ENCODE peak calls at places on chromosomes 5 and 9, in eight cellular contexts. One of them, this sample, is unnamed.

GRCh38 chr5:143833179-143833578 is 21.2 kb downstream of the HMHB1 start:
- DNase-seq in transverse colon: no peak
- DNase-seq in PC-9: no peak
- DNase-seq in neural crest cell: no peak
- DNase-seq in neural progenitor cell: no peak
- DNase-seq in astrocyte of the spinal cord: no peak
- DNase-seq in endodermal cell: no peak
- DNase-seq in thoracic aorta: no peak
- DNase-seq in this sample: no peak

GRCh38 chr9:73093740-73094379 is 57.8 kb upstream of the ANXA1 start:
- DNase-seq in transverse colon: no peak
- DNase-seq in PC-9: no peak
- DNase-seq in neural crest cell: no peak
- DNase-seq in neural progenitor cell: no peak
- DNase-seq in astrocyte of the spinal cord: peak; percentile 38
- DNase-seq in endodermal cell: no peak
- DNase-seq in thoracic aorta: no peak
- DNase-seq in this sample: no peak

GRCh38 chr5:180052211-180052818 is 19.2 kb downstream of the RNF130 start:
- DNase-seq in transverse colon: no peak
- DNase-seq in PC-9: no peak
- DNase-seq in neural crest cell: no peak
- DNase-seq in neural progenitor cell: no peak
- DNase-seq in astrocyte of the spinal cord: no peak
- DNase-seq in endodermal cell: no peak
- DNase-seq in thoracic aorta: no peak
- DNase-seq in this sample: no peak

GRCh38 chr5:38783011-38783551 is 62.7 kb upstream of the OSMR start:
- DNase-seq in transverse colon: no peak
- DNase-seq in PC-9: peak; percentile 45
- DNase-seq in neural crest cell: no peak
- DNase-seq in neural progenitor cell: no peak
- DNase-seq in astrocyte of the spinal cord: peak; percentile 99
- DNase-seq in endodermal cell: no peak
- DNase-seq in thoracic aorta: no peak
- DNase-seq in this sample: no peak

GRCh38 chr9:95032580-95033298 is 284.8 kb downstream of the FANCC start:
- DNase-seq in transverse colon: no peak
- DNase-seq in PC-9: no peak
- DNase-seq in neural crest cell: no peak
- DNase-seq in neural progenitor cell: no peak
- DNase-seq in astrocyte of the spinal cord: no peak
- DNase-seq in endodermal cell: no peak
- DNase-seq in thoracic aorta: no peak
- DNase-seq in this sample: no peak

GRCh38 chr9:131823701-131824146 is 83.8 kb upstream of the RAPGEF1 start:
- DNase-seq in transverse colon: no peak
- DNase-seq in PC-9: no peak
- DNase-seq in neural crest cell: peak; percentile 32
- DNase-seq in neural progenitor cell: no peak
- DNase-seq in astrocyte of the spinal cord: no peak
- DNase-seq in endodermal cell: no peak
- DNase-seq in thoracic aorta: no peak
- DNase-seq in this sample: peak; percentile 74

GRCh38 chr5:157143127-157143959 is 678 bp upstream of the MED7 start:
- DNase-seq in transverse colon: peak; percentile 44
- DNase-seq in PC-9: peak; percentile 20
- DNase-seq in neural crest cell: no peak
- DNase-seq in neural progenitor cell: no peak
- DNase-seq in astrocyte of the spinal cord: peak; percentile 38
- DNase-seq in endodermal cell: peak; percentile 45
- DNase-seq in thoracic aorta: no peak
- DNase-seq in this sample: peak; percentile 31

GRCh38 chr9:72476617-72477375 is 44.6 kb upstream of the TMC1 start:
- DNase-seq in transverse colon: peak; percentile 40
- DNase-seq in PC-9: peak; percentile 80
- DNase-seq in neural crest cell: no peak
- DNase-seq in neural progenitor cell: no peak
- DNase-seq in astrocyte of the spinal cord: peak; percentile 88
- DNase-seq in endodermal cell: peak; percentile 68
- DNase-seq in thoracic aorta: no peak
- DNase-seq in this sample: no peak

GRCh38 chr5:6837519-6838110 is 124.4 kb downstream of the TENT4A start:
- DNase-seq in transverse colon: peak; percentile 16
- DNase-seq in PC-9: peak; percentile 55
- DNase-seq in neural crest cell: peak; percentile 35
- DNase-seq in neural progenitor cell: no peak
- DNase-seq in astrocyte of the spinal cord: no peak
- DNase-seq in endodermal cell: peak; percentile 86
- DNase-seq in thoracic aorta: no peak
- DNase-seq in this sample: peak; percentile 59

GRCh38 chr5:138979684-138980275 is 104.6 kb upstream of the LRRTM2 start:
- DNase-seq in transverse colon: no peak
- DNase-seq in PC-9: no peak
- DNase-seq in neural crest cell: no peak
- DNase-seq in neural progenitor cell: no peak
- DNase-seq in astrocyte of the spinal cord: no peak
- DNase-seq in endodermal cell: peak; percentile 41
- DNase-seq in thoracic aorta: no peak
- DNase-seq in this sample: no peak

GRCh38 chr9:135505406-135506187 is 5.1 kb downstream of the MRPS2 start:
- DNase-seq in transverse colon: no peak
- DNase-seq in PC-9: no peak
- DNase-seq in neural crest cell: no peak
- DNase-seq in neural progenitor cell: no peak
- DNase-seq in astrocyte of the spinal cord: no peak
- DNase-seq in endodermal cell: no peak
- DNase-seq in thoracic aorta: no peak
- DNase-seq in this sample: no peak

GRCh38 chr5:148740966-148741742 is 85.3 kb upstream of the ADRB2 start:
- DNase-seq in transverse colon: no peak
- DNase-seq in PC-9: no peak
- DNase-seq in neural crest cell: no peak
- DNase-seq in neural progenitor cell: peak; percentile 29
- DNase-seq in astrocyte of the spinal cord: peak; percentile 79
- DNase-seq in endodermal cell: no peak
- DNase-seq in thoracic aorta: no peak
- DNase-seq in this sample: no peak

GRCh38 chr9:125805057-125805456 is 57.9 kb downstream of the PBX3 start:
- DNase-seq in transverse colon: no peak
- DNase-seq in PC-9: no peak
- DNase-seq in neural crest cell: no peak
- DNase-seq in neural progenitor cell: no peak
- DNase-seq in astrocyte of the spinal cord: peak; percentile 64
- DNase-seq in endodermal cell: no peak
- DNase-seq in thoracic aorta: no peak
- DNase-seq in this sample: no peak

GRCh38 chr9:69411931-69412740 is 87.1 kb downstream of the ENTREP1 start:
- DNase-seq in transverse colon: no peak
- DNase-seq in PC-9: no peak
- DNase-seq in neural crest cell: no peak
- DNase-seq in neural progenitor cell: no peak
- DNase-seq in astrocyte of the spinal cord: no peak
- DNase-seq in endodermal cell: no peak
- DNase-seq in thoracic aorta: no peak
- DNase-seq in this sample: no peak

GRCh38 chr9:6034954-6035353 is 19.5 kb upstream of the RANBP6 start:
- DNase-seq in transverse colon: no peak
- DNase-seq in PC-9: no peak
- DNase-seq in neural crest cell: no peak
- DNase-seq in neural progenitor cell: no peak
- DNase-seq in astrocyte of the spinal cord: no peak
- DNase-seq in endodermal cell: peak; percentile 48
- DNase-seq in thoracic aorta: no peak
- DNase-seq in this sample: no peak

GRCh38 chr9:72474676-72475075 is 46.7 kb upstream of the TMC1 start:
- DNase-seq in transverse colon: no peak
- DNase-seq in PC-9: no peak
- DNase-seq in neural crest cell: no peak
- DNase-seq in neural progenitor cell: no peak
- DNase-seq in astrocyte of the spinal cord: no peak
- DNase-seq in endodermal cell: no peak
- DNase-seq in thoracic aorta: no peak
- DNase-seq in this sample: no peak

GRCh38 chr9:95778957-95779356 is 96.5 kb upstream of the ERCC6L2 start:
- DNase-seq in transverse colon: peak; percentile 31
- DNase-seq in PC-9: no peak
- DNase-seq in neural crest cell: no peak
- DNase-seq in neural progenitor cell: no peak
- DNase-seq in astrocyte of the spinal cord: peak; percentile 56
- DNase-seq in endodermal cell: no peak
- DNase-seq in thoracic aorta: no peak
- DNase-seq in this sample: no peak

GRCh38 chr5:138706655-138707480 is 46.4 kb upstream of the CTNNA1 start:
- DNase-seq in transverse colon: no peak
- DNase-seq in PC-9: no peak
- DNase-seq in neural crest cell: no peak
- DNase-seq in neural progenitor cell: no peak
- DNase-seq in astrocyte of the spinal cord: peak; percentile 78
- DNase-seq in endodermal cell: peak; percentile 60
- DNase-seq in thoracic aorta: no peak
- DNase-seq in this sample: no peak

GRCh38 chr5:57651127-57651526 is 168.5 kb upstream of the ACTBL2 start:
- DNase-seq in transverse colon: no peak
- DNase-seq in PC-9: no peak
- DNase-seq in neural crest cell: no peak
- DNase-seq in neural progenitor cell: no peak
- DNase-seq in astrocyte of the spinal cord: no peak
- DNase-seq in endodermal cell: no peak
- DNase-seq in thoracic aorta: no peak
- DNase-seq in this sample: no peak

GRCh38 chr5:57655228-57655627 is 172.6 kb upstream of the ACTBL2 start:
- DNase-seq in transverse colon: no peak
- DNase-seq in PC-9: no peak
- DNase-seq in neural crest cell: no peak
- DNase-seq in neural progenitor cell: no peak
- DNase-seq in astrocyte of the spinal cord: no peak
- DNase-seq in endodermal cell: no peak
- DNase-seq in thoracic aorta: no peak
- DNase-seq in this sample: no peak

GRCh38 chr5:57653636-57654290 is 171.2 kb upstream of the ACTBL2 start:
- DNase-seq in transverse colon: no peak
- DNase-seq in PC-9: no peak
- DNase-seq in neural crest cell: no peak
- DNase-seq in neural progenitor cell: no peak
- DNase-seq in astrocyte of the spinal cord: no peak
- DNase-seq in endodermal cell: no peak
- DNase-seq in thoracic aorta: no peak
- DNase-seq in this sample: no peak

GRCh38 chr5:57650360-57651069 is 167.9 kb upstream of the ACTBL2 start:
- DNase-seq in transverse colon: peak; percentile 19
- DNase-seq in PC-9: peak; percentile 70
- DNase-seq in neural crest cell: no peak
- DNase-seq in neural progenitor cell: peak; percentile 62
- DNase-seq in astrocyte of the spinal cord: peak; percentile 55
- DNase-seq in endodermal cell: peak; percentile 85
- DNase-seq in thoracic aorta: no peak
- DNase-seq in this sample: peak; percentile 17
- TF ChIP-seq CTCF in transverse colon: peak; percentile 53
- TF ChIP-seq CTCF in PC-9: peak; percentile 59
- TF ChIP-seq CTCF in neural crest cell: peak; percentile 74
- TF ChIP-seq CTCF in neural progenitor cell: peak; percentile 68
- TF ChIP-seq CTCF in astrocyte of the spinal cord: peak; percentile 76
- TF ChIP-seq CTCF in endodermal cell: peak; percentile 85
- TF ChIP-seq CTCF in thoracic aorta: peak; percentile 18
- TF ChIP-seq CTCF in this sample: peak; percentile 84

GRCh38 chr5:8842906-8843590 is 702.8 kb downstream of the SEMA5A start:
- DNase-seq in transverse colon: no peak
- DNase-seq in PC-9: no peak
- DNase-seq in neural crest cell: no peak
- DNase-seq in neural progenitor cell: peak; percentile 37
- DNase-seq in astrocyte of the spinal cord: peak; percentile 23
- DNase-seq in endodermal cell: no peak
- DNase-seq in thoracic aorta: no peak
- DNase-seq in this sample: peak; percentile 39
- TF ChIP-seq CTCF in transverse colon: no peak
- TF ChIP-seq CTCF in PC-9: peak; percentile 60
- TF ChIP-seq CTCF in neural crest cell: peak; percentile 33
- TF ChIP-seq CTCF in neural progenitor cell: peak; percentile 43
- TF ChIP-seq CTCF in astrocyte of the spinal cord: peak; percentile 54
- TF ChIP-seq CTCF in endodermal cell: peak; percentile 62
- TF ChIP-seq CTCF in thoracic aorta: no peak
- TF ChIP-seq CTCF in this sample: no peak

GRCh38 chr5:41547991-41548390 is 37.6 kb upstream of the PLCXD3 start:
- DNase-seq in transverse colon: no peak
- DNase-seq in PC-9: no peak
- DNase-seq in neural crest cell: no peak
- DNase-seq in neural progenitor cell: no peak
- DNase-seq in astrocyte of the spinal cord: no peak
- DNase-seq in endodermal cell: no peak
- DNase-seq in thoracic aorta: no peak
- DNase-seq in this sample: no peak
- TF ChIP-seq CTCF in transverse colon: no peak
- TF ChIP-seq CTCF in PC-9: no peak
- TF ChIP-seq CTCF in neural crest cell: no peak
- TF ChIP-seq CTCF in neural progenitor cell: no peak
- TF ChIP-seq CTCF in astrocyte of the spinal cord: no peak
- TF ChIP-seq CTCF in endodermal cell: no peak
- TF ChIP-seq CTCF in thoracic aorta: no peak
- TF ChIP-seq CTCF in this sample: no peak

GRCh38 chr5:169331292-169331852 is 30.4 kb upstream of the SLIT3 start:
- DNase-seq in transverse colon: no peak
- DNase-seq in PC-9: no peak
- DNase-seq in neural crest cell: no peak
- DNase-seq in neural progenitor cell: peak; percentile 29
- DNase-seq in astrocyte of the spinal cord: no peak
- DNase-seq in endodermal cell: no peak
- DNase-seq in thoracic aorta: no peak
- DNase-seq in this sample: no peak
- TF ChIP-seq CTCF in transverse colon: no peak
- TF ChIP-seq CTCF in PC-9: no peak
- TF ChIP-seq CTCF in neural crest cell: no peak
- TF ChIP-seq CTCF in neural progenitor cell: peak; percentile 22
- TF ChIP-seq CTCF in astrocyte of the spinal cord: no peak
- TF ChIP-seq CTCF in endodermal cell: peak; percentile 51
- TF ChIP-seq CTCF in thoracic aorta: no peak
- TF ChIP-seq CTCF in this sample: no peak

DNA sequence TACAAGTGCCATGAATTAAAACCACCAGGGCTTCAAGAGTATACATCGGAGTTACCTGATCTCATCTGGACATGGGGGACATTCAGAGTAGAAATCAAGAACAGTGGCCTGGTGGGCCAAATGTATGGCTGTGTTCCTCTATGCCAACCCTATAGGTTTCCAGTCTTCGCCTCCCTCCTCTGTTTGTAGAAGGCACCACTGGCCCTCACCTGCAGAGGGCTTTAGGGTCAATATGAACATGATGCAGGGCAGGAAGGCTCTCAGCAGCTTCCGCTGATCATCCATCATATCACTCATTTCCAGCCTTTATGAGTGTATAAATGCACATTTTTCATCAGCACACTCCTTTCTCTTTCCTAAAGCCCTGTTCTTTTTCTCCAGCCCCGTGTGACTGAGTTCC is 555.5 kb upstream of the BRINP1 start:
- DNase-seq in transverse colon: no peak
- DNase-seq in PC-9: no peak
- DNase-seq in neural crest cell: no peak
- DNase-seq in neural progenitor cell: no peak
- DNase-seq in astrocyte of the spinal cord: no peak
- DNase-seq in endodermal cell: peak; percentile 70
- DNase-seq in thoracic aorta: no peak
- DNase-seq in this sample: no peak
- TF ChIP-seq CTCF in transverse colon: no peak
- TF ChIP-seq CTCF in PC-9: no peak
- TF ChIP-seq CTCF in neural crest cell: no peak
- TF ChIP-seq CTCF in neural progenitor cell: no peak
- TF ChIP-seq CTCF in astrocyte of the spinal cord: no peak
- TF ChIP-seq CTCF in endodermal cell: peak; percentile 76
- TF ChIP-seq CTCF in thoracic aorta: no peak
- TF ChIP-seq CTCF in this sample: no peak